ENCODE peak calls at places on chromosomes 7 and 10, in four cellular contexts. One of them, this sample, is unnamed.

GRCh38 chr7:140447841-140448240 is 31.5 kb downstream of the MKRN1 start:
- DNase-seq in Peyer's patch: no peak
- DNase-seq in PC-9: no peak
- DNase-seq in neuronal stem cell: no peak
- DNase-seq in this sample: no peak

GRCh38 chr7:130292682-130293257 is at the start of gene CPA4:
- DNase-seq in Peyer's patch: no peak
- DNase-seq in PC-9: peak; percentile 64
- DNase-seq in neuronal stem cell: no peak
- DNase-seq in this sample: no peak

GRCh38 chr10:93352638-93353383 is 129.3 kb downstream of the MYOF start:
- DNase-seq in Peyer's patch: no peak
- DNase-seq in PC-9: no peak
- DNase-seq in neuronal stem cell: peak; percentile 46
- DNase-seq in this sample: no peak

GRCh38 chr7:18308938-18309337 is 186.6 kb upstream of the HDAC9 start:
- DNase-seq in Peyer's patch: no peak
- DNase-seq in PC-9: no peak
- DNase-seq in neuronal stem cell: no peak
- DNase-seq in this sample: no peak

GRCh38 chr7:70193514-70193913 is 595.2 kb downstream of the AUTS2 start:
- DNase-seq in Peyer's patch: no peak
- DNase-seq in PC-9: no peak
- DNase-seq in neuronal stem cell: no peak
- DNase-seq in this sample: no peak

GRCh38 chr10:33143160-33143728 is 185.2 kb upstream of the ITGB1 start:
- DNase-seq in Peyer's patch: no peak
- DNase-seq in PC-9: no peak
- DNase-seq in neuronal stem cell: no peak
- DNase-seq in this sample: no peak

GRCh38 chr7:36957620-36958019 is 233.3 kb upstream of the AOAH start:
- DNase-seq in Peyer's patch: no peak
- DNase-seq in PC-9: no peak
- DNase-seq in neuronal stem cell: no peak
- DNase-seq in this sample: no peak

GRCh38 chr7:42907316-42907715 is 4.6 kb downstream of the C7orf25 start:
- DNase-seq in Peyer's patch: no peak
- DNase-seq in PC-9: no peak
- DNase-seq in neuronal stem cell: no peak
- DNase-seq in this sample: no peak

GRCh38 chr10:120963053-120963533 is 111.9 kb downstream of the WDR11 start:
- DNase-seq in Peyer's patch: peak; percentile 62
- DNase-seq in PC-9: no peak
- DNase-seq in neuronal stem cell: peak; percentile 46
- DNase-seq in this sample: no peak
- H3K27ac ChIP-seq in Peyer's patch: no peak overlapping the region
- H3K27ac ChIP-seq in PC-9: no peak overlapping the region
- H3K27ac ChIP-seq in neuronal stem cell: no peak overlapping the region
- H3K27ac ChIP-seq in this sample: no peak overlapping the region

GRCh38 chr10:69483988-69484387 is 32.7 kb downstream of the TSPAN15 start:
- DNase-seq in Peyer's patch: no peak
- DNase-seq in PC-9: no peak
- DNase-seq in neuronal stem cell: no peak
- DNase-seq in this sample: no peak

GRCh38 chr10:69479737-69480412 is 28.6 kb downstream of the TSPAN15 start:
- DNase-seq in Peyer's patch: no peak
- DNase-seq in PC-9: no peak
- DNase-seq in neuronal stem cell: no peak
- DNase-seq in this sample: no peak

GRCh38 chr10:69481280-69481679 is 30.0 kb downstream of the TSPAN15 start:
- DNase-seq in Peyer's patch: no peak
- DNase-seq in PC-9: no peak
- DNase-seq in neuronal stem cell: no peak
- DNase-seq in this sample: no peak

GRCh38 chr10:69484736-69485135 is 33.5 kb downstream of the TSPAN15 start:
- DNase-seq in Peyer's patch: no peak
- DNase-seq in PC-9: no peak
- DNase-seq in neuronal stem cell: no peak
- DNase-seq in this sample: no peak

GRCh38 chr10:69482125-69482524 is 30.9 kb downstream of the TSPAN15 start:
- DNase-seq in Peyer's patch: no peak
- DNase-seq in PC-9: no peak
- DNase-seq in neuronal stem cell: no peak
- DNase-seq in this sample: no peak
- H3K27ac ChIP-seq in Peyer's patch: no peak overlapping the region
- H3K27ac ChIP-seq in PC-9: no peak overlapping the region
- H3K27ac ChIP-seq in neuronal stem cell: no peak overlapping the region
- H3K27ac ChIP-seq in this sample: no peak overlapping the region

GRCh38 chr10:132698211-132698751 is 87.7 kb downstream of the NKX6-2 start:
- DNase-seq in Peyer's patch: peak; percentile 41
- DNase-seq in PC-9: no peak
- DNase-seq in neuronal stem cell: no peak
- DNase-seq in this sample: no peak

GRCh38 chr10:132700168-132701098 is 85.5 kb downstream of the NKX6-2 start:
- DNase-seq in Peyer's patch: peak; percentile 53
- DNase-seq in PC-9: no peak
- DNase-seq in neuronal stem cell: no peak
- DNase-seq in this sample: no peak

GRCh38 chr10:132698761-132699391 is 87.1 kb downstream of the NKX6-2 start:
- DNase-seq in Peyer's patch: peak; percentile 46
- DNase-seq in PC-9: no peak
- DNase-seq in neuronal stem cell: no peak
- DNase-seq in this sample: no peak

GRCh38 chr10:132701099-132701845 is 84.7 kb downstream of the NKX6-2 start:
- DNase-seq in Peyer's patch: peak; percentile 42
- DNase-seq in PC-9: no peak
- DNase-seq in neuronal stem cell: no peak
- DNase-seq in this sample: no peak

DNA sequence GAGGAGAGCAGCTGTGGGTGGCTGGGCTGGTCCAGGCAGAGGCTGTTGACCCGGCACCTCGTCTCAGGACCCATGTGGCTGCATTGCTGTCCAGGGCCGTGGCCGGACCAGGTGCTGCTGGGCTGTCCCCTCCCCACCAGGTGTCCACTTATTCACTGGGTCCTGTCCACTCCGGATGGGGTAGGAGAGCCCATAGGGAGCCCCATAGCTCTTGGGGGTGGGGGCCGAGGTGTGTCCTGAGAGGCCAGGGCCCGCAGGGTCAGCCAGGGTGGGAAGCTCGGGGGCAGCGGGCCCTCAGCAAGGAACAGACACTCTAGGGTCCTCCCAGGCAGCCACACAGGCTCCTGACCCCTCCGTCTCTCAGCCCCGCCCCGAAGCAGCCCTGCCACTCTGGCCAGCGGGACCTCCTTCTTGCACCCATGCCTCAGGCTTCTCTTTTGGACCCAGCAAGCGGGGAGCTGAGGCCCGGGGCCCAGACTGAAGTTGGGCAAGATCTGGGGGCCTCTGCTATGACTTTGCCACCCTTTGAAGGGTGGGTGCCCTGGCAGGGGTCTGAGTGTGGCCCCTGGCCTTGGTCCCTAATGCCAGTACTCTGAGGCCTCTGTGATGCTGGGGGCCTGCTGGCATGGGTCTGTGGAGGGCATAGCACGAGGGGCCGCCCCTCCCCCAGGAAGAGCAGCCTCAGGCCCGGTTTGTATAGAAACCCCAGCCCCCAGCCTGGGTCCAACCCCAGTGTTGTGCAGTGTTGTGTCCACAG is 86.4 kb downstream of the NKX6-2 start:
- DNase-seq in Peyer's patch: peak; percentile 29
- DNase-seq in PC-9: no peak
- DNase-seq in neuronal stem cell: no peak
- DNase-seq in this sample: no peak
- H3K27ac ChIP-seq in Peyer's patch: no peak overlapping the region
- H3K27ac ChIP-seq in PC-9: no peak overlapping the region
- H3K27ac ChIP-seq in neuronal stem cell: no peak overlapping the region
- H3K27ac ChIP-seq in this sample: no peak overlapping the region

GRCh38 chr7:31044531-31044930 is 7.6 kb upstream of the ADCYAP1R1 start:
- DNase-seq in Peyer's patch: no peak
- DNase-seq in PC-9: no peak
- DNase-seq in neuronal stem cell: no peak
- DNase-seq in this sample: no peak

GRCh38 chr7:31047747-31048146 is 4.4 kb upstream of the ADCYAP1R1 start:
- DNase-seq in Peyer's patch: no peak
- DNase-seq in PC-9: no peak
- DNase-seq in neuronal stem cell: no peak
- DNase-seq in this sample: no peak

GRCh38 chr7:31046723-31047122 is 5.4 kb upstream of the ADCYAP1R1 start:
- DNase-seq in Peyer's patch: no peak
- DNase-seq in PC-9: no peak
- DNase-seq in neuronal stem cell: no peak
- DNase-seq in this sample: no peak

GRCh38 chr7:31047282-31047681 is 4.8 kb upstream of the ADCYAP1R1 start:
- DNase-seq in Peyer's patch: no peak
- DNase-seq in PC-9: no peak
- DNase-seq in neuronal stem cell: no peak
- DNase-seq in this sample: no peak

GRCh38 chr7:31043035-31043434 is 9.1 kb upstream of the ADCYAP1R1 start:
- DNase-seq in Peyer's patch: no peak
- DNase-seq in PC-9: no peak
- DNase-seq in neuronal stem cell: peak; percentile 89
- DNase-seq in this sample: no peak
- H3K27ac ChIP-seq in Peyer's patch: no peak overlapping the region
- H3K27ac ChIP-seq in PC-9: no peak overlapping the region
- H3K27ac ChIP-seq in neuronal stem cell: peak overlapping the region; percentile 88
- H3K27ac ChIP-seq in this sample: no peak overlapping the region

GRCh38 chr7:35754741-35755140 is 46.1 kb upstream of the SEPTIN7 start:
- DNase-seq in Peyer's patch: no peak
- DNase-seq in PC-9: no peak
- DNase-seq in neuronal stem cell: no peak
- DNase-seq in this sample: no peak
- H3K27ac ChIP-seq in Peyer's patch: no peak overlapping the region
- H3K27ac ChIP-seq in PC-9: no peak overlapping the region
- H3K27ac ChIP-seq in neuronal stem cell: no peak overlapping the region
- H3K27ac ChIP-seq in this sample: no peak overlapping the region

GRCh38 chr10:78551184-78552005 is 517.4 kb upstream of the ZMIZ1 start:
- DNase-seq in Peyer's patch: no peak
- DNase-seq in PC-9: no peak
- DNase-seq in neuronal stem cell: no peak
- DNase-seq in this sample: no peak
- H3K27ac ChIP-seq in Peyer's patch: no peak overlapping the region
- H3K27ac ChIP-seq in PC-9: no peak overlapping the region
- H3K27ac ChIP-seq in neuronal stem cell: no peak overlapping the region
- H3K27ac ChIP-seq in this sample: no peak overlapping the region

This sample was measured in CD4-positive, alpha-beta T cell.